ENCODE peak calls at places on chromosomes 4 and X, in ten cellular contexts. F is tibial nerve, G is astrocyte, S is psoas muscle, Q is GM12878, N is fibroblast of lung, C is A549, I is transverse colon, H is Peyer's patch, T is foreskin keratinocyte. K is an unnamed sample.

GRCh38 chr4:100848865-100849264 is 331.0 kb upstream of the EMCN start:
- DNase-seq in F (no peak), G (no peak), S (no peak), Q (no peak), N (no peak), C (peak; percentile 19), I (no peak), H (no peak), T (peak; percentile 14), K (no peak)

GRCh38 chrX:53674581-53674980 is 11.9 kb downstream of the HUWE1 start:
- DNase-seq in F (no peak), G (peak; percentile 19), S (no peak), Q (no peak), N (no peak), C (no peak), I (no peak), H (no peak), T (no peak), K (no peak)

GRCh38 chr4:76772498-76773106 is 125.3 kb downstream of the SOWAHB start:
- DNase-seq in F (no peak), G (peak; percentile 78), S (no peak), Q (peak; percentile 28), N (peak; percentile 76), C (peak; percentile 27), I (no peak), H (no peak), T (peak; percentile 63), K (no peak)

GRCh38 chrX:78384486-78384885 is 57.1 kb upstream of the CYSLTR1 start:
- DNase-seq in F (no peak), G (no peak), S (no peak), Q (no peak), N (no peak), C (no peak), I (no peak), H (no peak), T (peak; percentile 44), K (no peak)

GRCh38 chr4:158067646-158068045 is 105.2 kb downstream of the GASK1B start:
- DNase-seq in F (no peak), G (peak; percentile 54), S (no peak), Q (no peak), N (no peak), C (no peak), I (no peak), H (no peak), T (no peak), K (no peak)

GRCh38 chr4:111778543-111778942 is 366.7 kb upstream of the FAM241A start:
- DNase-seq in F (no peak), G (no peak), S (no peak), Q (no peak), N (peak; percentile 2), C (peak; percentile 4), I (no peak), H (no peak), T (peak; percentile 24), K (no peak)

GRCh38 chrX:132023117-132023895 is at the start of gene STK26:
- DNase-seq in F (peak; percentile 40), G (peak; percentile 27), S (peak; percentile 77), Q (no peak), N (peak; percentile 58), C (peak; percentile 73), I (peak; percentile 84), H (peak; percentile 89), T (peak; percentile 67), K (peak; percentile 69)

GRCh38 chrX:151725338-151725614 is 9.3 kb upstream of the CNGA2 start:
- DNase-seq in F (no peak), G (no peak), S (no peak), Q (no peak), N (no peak), C (no peak), I (no peak), H (no peak), T (no peak), K (no peak)

GRCh38 chr4:52619591-52619931 is 39.5 kb downstream of the USP46 start:
- DNase-seq in F (no peak), G (no peak), S (peak; percentile 54), Q (no peak), N (no peak), C (no peak), I (no peak), H (no peak), T (no peak), K (no peak)

GRCh38 chr4:99483636-99484035 is 27.2 kb upstream of the C4orf17 start:
- DNase-seq in F (no peak), G (no peak), S (no peak), Q (no peak), N (peak; percentile 49), C (no peak), I (no peak), H (no peak), T (no peak), K (no peak)
- TF ChIP-seq CTCF in F (no peak), G (no peak), S (no peak), Q (no peak), N (no peak), C (no peak), I (no peak), H (no peak), T (no peak), K (no peak)

DNA sequence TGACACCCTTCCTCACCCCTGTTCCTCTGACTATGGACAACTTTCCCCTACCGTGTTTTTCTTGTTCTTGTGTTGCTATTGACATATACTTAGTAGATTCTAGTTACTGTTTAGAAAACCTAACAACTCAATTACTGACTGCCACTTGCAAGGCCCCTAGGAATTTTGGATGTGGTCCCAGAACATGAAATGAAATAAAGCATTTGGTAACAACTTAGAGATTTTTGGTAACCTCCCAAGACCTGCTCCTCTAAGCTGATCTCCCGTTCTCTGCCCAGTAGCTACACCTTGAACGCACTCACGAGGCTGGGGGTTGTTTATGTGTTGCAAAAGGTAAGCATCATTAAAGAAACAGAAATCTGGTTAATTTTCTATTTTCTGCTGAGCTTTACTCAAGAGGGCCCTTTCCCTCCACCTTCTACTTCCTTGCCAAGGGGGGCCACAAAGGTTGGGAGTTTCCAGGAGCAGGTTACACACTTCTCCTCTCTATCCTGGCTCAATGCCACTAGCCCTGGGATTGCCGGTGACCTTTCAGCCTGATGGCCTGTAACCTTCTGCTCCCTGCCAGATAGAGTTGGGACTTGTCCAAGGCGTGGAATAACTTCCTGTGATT is 20.5 kb downstream of the GAB3 start:
- DNase-seq in F (no peak), G (peak; percentile 77), S (peak; percentile 57), Q (no peak), N (peak; percentile 88), C (no peak), I (no peak), H (no peak), T (no peak), K (no peak)
- H3K27ac ChIP-seq in F (peak overlapping the region; percentile 67), G (no peak overlapping the region), S (peak overlapping the region; percentile 67), Q (no peak overlapping the region), N (peak overlapping the region; percentile 34), C (peak overlapping the region; percentile 38), I (peak overlapping the region; percentile 85), H (peak overlapping the region; percentile 85), T (no peak overlapping the region), K (peak overlapping the region; percentile 4)

GRCh38 chr4:180641495-180641894 is 1601.7 kb upstream of the TENM3 start:
- DNase-seq in F (no peak), G (no peak), S (no peak), Q (no peak), N (no peak), C (no peak), I (no peak), H (no peak), T (no peak), K (no peak)
- TF ChIP-seq CTCF in F (no peak), G (no peak), S (no peak), Q (no peak), N (no peak), C (no peak), I (no peak), H (no peak), T (no peak), K (no peak)

GRCh38 chr4:77921701-77922100 is 59.1 kb downstream of the MRPL1 start:
- DNase-seq in F (no peak), G (peak; percentile 94), S (no peak), Q (no peak), N (peak; percentile 88), C (peak; percentile 81), I (no peak), H (no peak), T (peak; percentile 94), K (no peak)

GRCh38 chr4:77917601-77918000 is 55.0 kb downstream of the MRPL1 start:
- DNase-seq in F (no peak), G (no peak), S (no peak), Q (no peak), N (no peak), C (no peak), I (peak; percentile 12), H (no peak), T (no peak), K (no peak)

GRCh38 chr4:77922158-77923094 is 59.8 kb downstream of the MRPL1 start:
- DNase-seq in F (no peak), G (peak; percentile 61), S (no peak), Q (no peak), N (peak; percentile 75), C (no peak), I (no peak), H (no peak), T (no peak), K (no peak)

GRCh38 chr4:77917075-77917474 is 54.4 kb downstream of the MRPL1 start:
- DNase-seq in F (no peak), G (no peak), S (no peak), Q (no peak), N (no peak), C (no peak), I (no peak), H (no peak), T (no peak), K (no peak)

GRCh38 chr4:77920371-77920770 is 57.7 kb downstream of the MRPL1 start:
- DNase-seq in F (no peak), G (no peak), S (no peak), Q (no peak), N (no peak), C (no peak), I (no peak), H (no peak), T (no peak), K (no peak)
- H3K27ac ChIP-seq in F (no peak overlapping the region), G (peak overlapping the region; percentile 81), S (peak overlapping the region; percentile 46), Q (no peak overlapping the region), N (no peak overlapping the region), C (peak overlapping the region; percentile 69), I (no peak overlapping the region), H (no peak overlapping the region), T (no peak overlapping the region), K (no peak overlapping the region)

GRCh38 chr4:147096667-147097604 is 151.3 kb upstream of the TTC29 start:
- DNase-seq in F (peak; percentile 36), G (no peak), S (no peak), Q (no peak), N (peak; percentile 90), C (peak; percentile 44), I (no peak), H (no peak), T (peak; percentile 41), K (no peak)
- TF ChIP-seq CTCF in F (peak; percentile 42), G (peak; percentile 67), S (peak; percentile 71), Q (peak; percentile 43), N (peak; percentile 41), C (peak; percentile 64), I (peak; percentile 57), H (peak; percentile 28), T (peak; percentile 76), K (peak; percentile 76)

K was measured in CD4-positive, alpha-beta T cell.